ENCODE peak calls at places on chromosomes 12 and 14, in five cellular contexts. L is A549, T is erythroblast, Q is transverse colon, Y is sigmoid colon. P is an unnamed sample.

GRCh38 chr12:74415633-74416032 is 122.0 kb upstream of the ATXN7L3B start:
- DNase-seq in Q (no peak), T (peak), Y (no peak), L (peak), P (no peak)

GRCh38 chr12:117151195-117152031 is 38.9 kb downstream of the FBXO21 start:
- DNase-seq in Y (peak), Q (no peak), L (peak), T (peak), P (peak)

GRCh38 chr14:105064721-105065143 is 498 bp downstream of the GPR132 start:
- DNase-seq in Q (peak), T (no peak), L (no peak), Y (peak), P (no peak)

GRCh38 chr14:104135904-104136471 is 2.4 kb upstream of the KIF26A start:
- DNase-seq in Y (no peak), Q (no peak), T (no peak), L (no peak), P (no peak)

GRCh38 chr12:86948851-86949250 is 692.7 kb upstream of the MGAT4C start:
- DNase-seq in Q (no peak), T (no peak), Y (no peak), L (no peak), P (no peak)

GRCh38 chr12:40586823-40587222 is 105.4 kb upstream of the CNTN1 start:
- DNase-seq in Y (no peak), T (no peak), L (no peak), Q (no peak), P (no peak)

GRCh38 chr12:520119-520518 is 60.4 kb downstream of the B4GALNT3 start:
- DNase-seq in T (no peak), Y (no peak), L (no peak), Q (no peak), P (no peak)

GRCh38 chr12:53187145-53187899 is 6.6 kb upstream of the CSAD start:
- DNase-seq in T (no peak), Q (no peak), L (no peak), Y (no peak), P (no peak)

GRCh38 chr12:68856510-68856909 is 48.5 kb downstream of the MDM2 start:
- DNase-seq in Y (no peak), Q (no peak), L (no peak), T (no peak), P (no peak)

GRCh38 chr14:103204852-103205540 is 81.7 kb downstream of the TNFAIP2 start:
- DNase-seq in Q (no peak), T (peak), L (no peak), Y (peak), P (no peak)

GRCh38 chr12:52582971-52583456 is 9.4 kb upstream of the KRT74 start:
- DNase-seq in Q (peak), L (peak), Y (peak), T (peak), P (peak)

GRCh38 chr12:71731439-71732356 is 23.0 kb upstream of the RAB21 start:
- DNase-seq in L (no peak), Q (no peak), Y (no peak), T (no peak), P (no peak)

GRCh38 chr14:32050839-32051238 is 26.3 kb upstream of the ARHGAP5 start:
- DNase-seq in L (no peak), Q (no peak), Y (no peak), T (no peak), P (no peak)

GRCh38 chr12:31756977-31757420 is 28.2 kb upstream of the AMN1 start:
- DNase-seq in Y (no peak), Q (peak), T (peak), L (no peak), P (peak)

GRCh38 chr12:32843528-32844095 is 53.0 kb downstream of the PKP2 start:
- DNase-seq in Q (no peak), L (no peak), T (no peak), Y (no peak), P (no peak)

GRCh38 chr12:5963515-5963914 is 18.5 kb upstream of the ANO2 start:
- DNase-seq in L (no peak), Q (no peak), T (no peak), Y (no peak), P (no peak)
- TF ChIP-seq POLR2A in L (no peak), Q (no peak), T (no peak), Y (no peak), P (no peak)

GRCh38 chr12:27554003-27554402 is 30.0 kb downstream of the PPFIBP1 start:
- DNase-seq in Y (no peak), L (no peak), T (no peak), Q (no peak), P (no peak)

GRCh38 chr12:27554421-27555186 is 30.6 kb downstream of the PPFIBP1 start:
- DNase-seq in Q (peak), T (no peak), L (no peak), Y (peak), P (no peak)

GRCh38 chr12:27552886-27553560 is 29.0 kb downstream of the PPFIBP1 start:
- DNase-seq in T (no peak), L (no peak), Y (no peak), Q (no peak), P (no peak)

GRCh38 chr12:27555316-27555715 is 31.3 kb downstream of the PPFIBP1 start:
- DNase-seq in Y (no peak), T (no peak), Q (no peak), L (no peak), P (no peak)

GRCh38 chr12:27555928-27556778 is 32.1 kb downstream of the PPFIBP1 start:
- DNase-seq in L (no peak), Y (no peak), Q (no peak), T (no peak), P (no peak)
- TF ChIP-seq POLR2A in L (no peak), Y (no peak), Q (no peak), T (no peak), P (no peak)

GRCh38 chr12:108565976-108566375 is 3.6 kb downstream of the ISCU start:
- DNase-seq in L (peak), Q (peak), Y (peak), T (peak), P (peak)
- TF ChIP-seq POLR2A in L (no peak), Q (no peak), Y (no peak), T (peak), P (no peak)

GRCh38 chr12:2322554-2323120 is 269.9 kb downstream of the CACNA1C start:
- DNase-seq in Q (no peak), L (no peak), T (no peak), Y (no peak), P (no peak)

GRCh38 chr12:2317819-2318218 is 265.0 kb downstream of the CACNA1C start:
- DNase-seq in Q (no peak), T (no peak), L (no peak), Y (no peak), P (no peak)

GRCh38 chr12:2318286-2318685 is 265.5 kb downstream of the CACNA1C start:
- DNase-seq in T (no peak), Q (no peak), L (no peak), Y (no peak), P (no peak)

GRCh38 chr12:2319747-2320146 is 267.0 kb downstream of the CACNA1C start:
- DNase-seq in Q (no peak), T (no peak), L (no peak), Y (no peak), P (no peak)

DNA sequence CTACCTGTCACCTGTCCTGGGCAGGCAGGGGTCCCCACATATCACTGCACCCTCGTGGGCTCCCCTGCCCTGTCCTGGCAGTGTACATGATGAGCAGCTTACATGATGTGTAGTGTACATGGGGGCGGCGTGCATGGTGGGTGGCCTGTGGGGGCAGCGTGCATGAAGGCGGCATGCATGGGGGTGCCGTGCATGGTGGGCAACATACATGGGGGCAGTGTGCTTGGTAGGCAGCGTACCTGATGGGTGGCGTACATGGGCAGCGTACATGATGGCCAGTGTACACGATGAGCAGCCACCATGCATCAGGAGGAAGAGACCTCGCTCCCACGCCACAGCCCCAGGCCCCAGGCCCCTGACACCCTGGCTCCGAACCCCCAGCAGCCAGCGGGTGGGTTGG is 266.3 kb downstream of the CACNA1C start:
- DNase-seq in L (no peak), T (no peak), Y (no peak), Q (no peak), P (no peak)
- TF ChIP-seq POLR2A in L (peak), T (no peak), Y (no peak), Q (no peak), P (no peak)